ENCODE peak calls at places on chromosomes 7 and 10, in six cellular contexts. Q is hypothalamus, S is astrocyte of the hippocampus, E is SJCRH30, W is left lung, P is Daoy. H is an unnamed sample.
A peak's percentile ranks its signal among the peaks of the same experiment; 100 is the strongest.

GRCh38 chr7:17941171-17941490 is 837 bp upstream of the SNX13 start:
- DNase-seq in Q (no peak), S (no peak), E (no peak), W (no peak), P (no peak), H (no peak)

GRCh38 chr10:32332299-32332750 is 14.6 kb downstream of the EPC1 start:
- DNase-seq in Q (no peak), S (no peak), E (peak; percentile 22), W (no peak), P (no peak), H (no peak)

GRCh38 chr10:29630205-29631048 is 4.3 kb downstream of the SVIL start:
- DNase-seq in Q (no peak), S (no peak), E (no peak), W (no peak), P (peak; percentile 30), H (no peak)

GRCh38 chr10:113053091-113053490 is 103.0 kb downstream of the TCF7L2 start:
- DNase-seq in Q (no peak), S (no peak), E (no peak), W (no peak), P (no peak), H (no peak)

GRCh38 chr10:93973748-93974445 is 19.8 kb upstream of the PLCE1 start:
- DNase-seq in Q (no peak), S (no peak), E (no peak), W (no peak), P (no peak), H (no peak)

GRCh38 chr7:66741706-66742053 is 1.1 kb downstream of the RABGEF1 start:
- DNase-seq in Q (no peak), S (no peak), E (no peak), W (no peak), P (peak; percentile 68), H (peak; percentile 45)

GRCh38 chr7:29937132-29937531 is 52.5 kb downstream of the SCRN1 start:
- DNase-seq in Q (no peak), S (peak; percentile 30), E (no peak), W (no peak), P (no peak), H (no peak)

GRCh38 chr10:87585565-87586514 is 73.8 kb upstream of the PAPSS2 start:
- DNase-seq in Q (no peak), S (peak; percentile 77), E (peak; percentile 48), W (no peak), P (peak; percentile 51), H (peak; percentile 90)

GRCh38 chr10:74244097-74244685 is 93.2 kb downstream of the ADK start:
- DNase-seq in Q (no peak), S (peak; percentile 57), E (peak; percentile 62), W (no peak), P (peak; percentile 19), H (peak; percentile 28)

GRCh38 chr10:26513101-26513500 is 75.0 kb downstream of the APBB1IP start:
- DNase-seq in Q (no peak), S (no peak), E (no peak), W (no peak), P (no peak), H (no peak)

GRCh38 chr10:50367732-50368131 is 116.4 kb upstream of the ASAH2 start:
- DNase-seq in Q (no peak), S (peak; percentile 43), E (peak; percentile 61), W (no peak), P (peak; percentile 14), H (peak; percentile 46)

GRCh38 chr10:103566536-103566935 is 73.0 kb downstream of the NEURL1 start:
- DNase-seq in Q (no peak), S (no peak), E (no peak), W (no peak), P (no peak), H (no peak)

GRCh38 chr7:83947260-83947659 is 247.3 kb downstream of the SEMA3A start:
- DNase-seq in Q (no peak), S (no peak), E (peak; percentile 51), W (no peak), P (peak; percentile 14), H (peak; percentile 12)

GRCh38 chr7:45921699-45922519 is 837 bp upstream of the IGFBP3 start:
- DNase-seq in Q (no peak), S (peak; percentile 89), E (peak; percentile 67), W (peak; percentile 41), P (peak; percentile 90), H (peak; percentile 54)

GRCh38 chr7:66631471-66631870 is 2.8 kb downstream of the KCTD7 start:
- DNase-seq in Q (no peak), S (no peak), E (no peak), W (no peak), P (no peak), H (no peak)

GRCh38 chr7:106772655-106773108 is 92.4 kb upstream of the PIK3CG start:
- DNase-seq in Q (no peak), S (peak; percentile 74), E (no peak), W (no peak), P (peak; percentile 60), H (peak; percentile 67)

GRCh38 chr7:91550931-91551330 is 286.7 kb downstream of the FZD1 start:
- DNase-seq in Q (no peak), S (peak; percentile 48), E (no peak), W (no peak), P (no peak), H (no peak)

GRCh38 chr10:110923856-110924493 is 4.6 kb downstream of the SHOC2 start:
- DNase-seq in Q (no peak), S (no peak), E (no peak), W (no peak), P (no peak), H (no peak)

GRCh38 chr10:114697061-114697598 is 39.1 kb upstream of the ABLIM1 start:
- DNase-seq in Q (no peak), S (no peak), E (no peak), W (peak; percentile 78), P (peak; percentile 65), H (peak; percentile 79)

GRCh38 chr10:115093286-115093775 is at the start of gene ATRNL1:
- DNase-seq in Q (peak; percentile 12), S (peak; percentile 71), E (peak; percentile 71), W (no peak), P (peak; percentile 59), H (peak; percentile 22)

GRCh38 chr7:158074896-158075632 is 512.6 kb downstream of the PTPRN2 start:
- DNase-seq in Q (no peak), S (no peak), E (no peak), W (peak; percentile 7), P (no peak), H (no peak)

GRCh38 chr7:76054129-76055120 is 6.5 kb downstream of the MDH2 start:
- DNase-seq in Q (no peak), S (peak; percentile 11), E (no peak), W (no peak), P (peak; percentile 16), H (peak; percentile 61)

GRCh38 chr10:58027431-58027830 is 240.3 kb downstream of the IPMK start:
- DNase-seq in Q (no peak), S (no peak), E (peak; percentile 17), W (no peak), P (peak; percentile 12), H (peak; percentile 51)

GRCh38 chr10:105650311-105650710 is 1009.2 kb downstream of the SORCS3 start:
- DNase-seq in Q (no peak), S (no peak), E (no peak), W (no peak), P (no peak), H (no peak)

GRCh38 chr10:113463083-113463482 is 89.8 kb upstream of the HABP2 start:
- DNase-seq in Q (no peak), S (no peak), E (no peak), W (no peak), P (no peak), H (no peak)

GRCh38 chr7:127885843-127886242 is 145.4 kb downstream of the LRRC4 start:
- DNase-seq in Q (no peak), S (peak; percentile 84), E (peak; percentile 53), W (no peak), P (peak; percentile 75), H (peak; percentile 57)

GRCh38 chr7:155901176-155901575 is 88.9 kb upstream of the SHH start:
- DNase-seq in Q (no peak), S (no peak), E (no peak), W (no peak), P (no peak), H (no peak)

GRCh38 chr10:125154529-125154928 is 5.8 kb downstream of the CTBP2 start:
- DNase-seq in Q (no peak), S (peak; percentile 44), E (no peak), W (no peak), P (no peak), H (no peak)

GRCh38 chr7:25922296-25922695 is 229.7 kb upstream of the NFE2L3 start:
- DNase-seq in Q (no peak), S (no peak), E (no peak), W (no peak), P (peak; percentile 41), H (no peak)

GRCh38 chr10:113340255-113340654 is 212.6 kb upstream of the HABP2 start:
- DNase-seq in Q (no peak), S (no peak), E (no peak), W (no peak), P (no peak), H (no peak)

GRCh38 chr10:24503627-24504320 is 219.9 kb downstream of the ARHGAP21 start:
- DNase-seq in Q (no peak), S (peak; percentile 79), E (peak; percentile 74), W (peak; percentile 46), P (peak; percentile 55), H (peak; percentile 64)

GRCh38 chr7:112421666-112422486 is 28.4 kb upstream of the IFRD1 start:
- DNase-seq in Q (no peak), S (no peak), E (no peak), W (no peak), P (no peak), H (no peak)

GRCh38 chr7:84477786-84478405 is 283.3 kb upstream of the SEMA3A start:
- DNase-seq in Q (no peak), S (no peak), E (no peak), W (no peak), P (peak; percentile 9), H (no peak)

H was measured in A172.